ENCODE peak calls at places on chromosomes 13 and 19, in seven cellular contexts. Z is A673, D is psoas muscle, J is thoracic aorta, L is fibroblast of mammary gland, I is GM23338, O is heart left ventricle. F is an unnamed sample.
A peak's percentile ranks its signal among the peaks of the same experiment; 100 is the strongest.

GRCh38 chr19:28351761-28352160 is 861.2 kb downstream of the UQCRFS1 start:
- DNase-seq in Z (no peak), D (no peak), J (no peak), L (peak; percentile 36), I (no peak), O (no peak), F (no peak)

GRCh38 chr19:1053176-1054101 is 13.5 kb upstream of the ARHGAP45 start:
- DNase-seq in Z (no peak), D (no peak), J (no peak), L (no peak), I (no peak), O (no peak), F (no peak)

GRCh38 chr19:39112338-39112890 is 13.2 kb upstream of the PAK4 start:
- DNase-seq in Z (no peak), D (peak; percentile 62), J (no peak), L (peak; percentile 23), I (no peak), O (no peak), F (no peak)

GRCh38 chr19:12126707-12127106 is 13.4 kb downstream of the ZNF20 start:
- DNase-seq in Z (peak; percentile 17), D (no peak), J (no peak), L (peak; percentile 11), I (peak; percentile 64), O (no peak), F (no peak)

GRCh38 chr13:97257800-97258799 is 36.0 kb downstream of the MBNL2 start:
- DNase-seq in Z (peak; percentile 73), D (peak; percentile 79), J (peak; percentile 18), L (peak; percentile 88), I (peak; percentile 79), O (peak; percentile 64), F (no peak)

GRCh38 chr13:66859078-66859477 is 371.1 kb downstream of the PCDH9 start:
- DNase-seq in Z (no peak), D (no peak), J (no peak), L (no peak), I (no peak), O (no peak), F (no peak)

GRCh38 chr19:1220452-1221037 is 15.0 kb downstream of the STK11 start:
- DNase-seq in Z (no peak), D (no peak), J (no peak), L (no peak), I (no peak), O (no peak), F (no peak)

GRCh38 chr13:94176576-94176975 is 302.9 kb downstream of the DCT start:
- DNase-seq in Z (no peak), D (no peak), J (no peak), L (peak; percentile 75), I (no peak), O (no peak), F (no peak)

GRCh38 chr13:107678075-107678689 is 537.2 kb downstream of the LIG4 start:
- DNase-seq in Z (no peak), D (no peak), J (no peak), L (no peak), I (peak; percentile 39), O (no peak), F (no peak)

GRCh38 chr19:50906217-50906616 is 5.0 kb downstream of the KLK4 start:
- DNase-seq in Z (peak; percentile 49), D (no peak), J (no peak), L (peak; percentile 23), I (peak; percentile 93), O (no peak), F (no peak)

GRCh38 chr13:98033277-98034247 is 80.1 kb downstream of the IPO5 start:
- DNase-seq in Z (peak; percentile 87), D (no peak), J (no peak), L (peak; percentile 66), I (peak; percentile 72), O (no peak), F (no peak)

GRCh38 chr19:3493651-3494050 is 6.8 kb downstream of the DOHH start:
- DNase-seq in Z (no peak), D (no peak), J (no peak), L (no peak), I (no peak), O (no peak), F (no peak)

GRCh38 chr19:29487432-29487831 is 38.4 kb upstream of the VSTM2B start:
- DNase-seq in Z (no peak), D (no peak), J (no peak), L (no peak), I (no peak), O (no peak), F (no peak)

GRCh38 chr13:74015137-74015536 is 119.1 kb downstream of the KLF12 start:
- DNase-seq in Z (no peak), D (no peak), J (no peak), L (peak; percentile 35), I (peak; percentile 43), O (no peak), F (no peak)

GRCh38 chr13:60679131-60679530 is 282.1 kb downstream of the TDRD3 start:
- DNase-seq in Z (no peak), D (no peak), J (no peak), L (no peak), I (no peak), O (no peak), F (no peak)

GRCh38 chr13:96460571-96460970 is 370.7 kb downstream of the HS6ST3 start:
- DNase-seq in Z (no peak), D (no peak), J (no peak), L (peak; percentile 1), I (no peak), O (peak; percentile 7), F (no peak)

GRCh38 chr19:48543121-48543710 is 8.8 kb upstream of the SULT2B1 start:
- DNase-seq in Z (no peak), D (peak; percentile 32), J (no peak), L (peak; percentile 62), I (peak; percentile 46), O (no peak), F (no peak)

GRCh38 chr13:76600086-76600485 is 286.1 kb downstream of the KCTD12 start:
- DNase-seq in Z (no peak), D (no peak), J (no peak), L (peak; percentile 14), I (no peak), O (no peak), F (no peak)

GRCh38 chr13:87999141-87999765 is 328.1 kb downstream of the SLITRK5 start:
- DNase-seq in Z (peak; percentile 22), D (no peak), J (no peak), L (peak; percentile 29), I (no peak), O (no peak), F (no peak)

GRCh38 chr13:109249780-109250528 is 536.4 kb downstream of the IRS2 start:
- DNase-seq in Z (no peak), D (no peak), J (no peak), L (no peak), I (peak; percentile 17), O (no peak), F (no peak)

GRCh38 chr19:34480971-34481821 is at the start of gene WTIP:
- DNase-seq in Z (peak; percentile 82), D (peak; percentile 80), J (peak; percentile 28), L (peak; percentile 75), I (peak; percentile 89), O (peak; percentile 89), F (no peak)

GRCh38 chr19:32498641-32499200 is 82.3 kb upstream of the PDCD5 start:
- DNase-seq in Z (no peak), D (no peak), J (no peak), L (peak; percentile 2), I (no peak), O (no peak), F (no peak)

GRCh38 chr19:46528601-46529447 is 33.2 kb upstream of the PNMA8B start:
- DNase-seq in Z (no peak), D (no peak), J (no peak), L (no peak), I (no peak), O (no peak), F (no peak)

GRCh38 chr13:54573186-54573585 is 1544.6 kb downstream of the OLFM4 start:
- DNase-seq in Z (no peak), D (no peak), J (no peak), L (no peak), I (peak; percentile 17), O (no peak), F (no peak)

GRCh38 chr13:54574791-54575190 is 1546.2 kb downstream of the OLFM4 start:
- DNase-seq in Z (no peak), D (no peak), J (no peak), L (no peak), I (no peak), O (no peak), F (no peak)
- H3K4me3 ChIP-seq in Z (no peak overlapping the region), D (no peak overlapping the region), J (no peak overlapping the region), L (no peak overlapping the region), I (no peak overlapping the region), O (no peak overlapping the region), F (no peak overlapping the region)

GRCh38 chr13:57557979-57558529 is 73.5 kb upstream of the PCDH17 start:
- DNase-seq in Z (peak; percentile 59), D (no peak), J (no peak), L (no peak), I (peak; percentile 80), O (no peak), F (no peak)

GRCh38 chr13:57546942-57547341 is 84.6 kb upstream of the PCDH17 start:
- DNase-seq in Z (no peak), D (no peak), J (no peak), L (no peak), I (no peak), O (no peak), F (no peak)

GRCh38 chr13:57553932-57554331 is 77.6 kb upstream of the PCDH17 start:
- DNase-seq in Z (no peak), D (no peak), J (no peak), L (no peak), I (no peak), O (no peak), F (no peak)

GRCh38 chr13:57552441-57552840 is 79.1 kb upstream of the PCDH17 start:
- DNase-seq in Z (no peak), D (no peak), J (no peak), L (no peak), I (no peak), O (no peak), F (no peak)
- H3K4me3 ChIP-seq in Z (no peak overlapping the region), D (no peak overlapping the region), J (no peak overlapping the region), L (no peak overlapping the region), I (no peak overlapping the region), O (no peak overlapping the region), F (no peak overlapping the region)

GRCh38 chr19:18607222-18608101 is 863 bp upstream of the CRLF1 start:
- DNase-seq in Z (peak; percentile 71), D (no peak), J (no peak), L (no peak), I (peak; percentile 65), O (no peak), F (no peak)
- H3K4me3 ChIP-seq in Z (peak overlapping the region; percentile 53), D (peak overlapping the region; percentile 50), J (peak overlapping the region; percentile 64), L (no peak overlapping the region), I (peak overlapping the region; percentile 52), O (no peak overlapping the region), F (no peak overlapping the region)

DNA sequence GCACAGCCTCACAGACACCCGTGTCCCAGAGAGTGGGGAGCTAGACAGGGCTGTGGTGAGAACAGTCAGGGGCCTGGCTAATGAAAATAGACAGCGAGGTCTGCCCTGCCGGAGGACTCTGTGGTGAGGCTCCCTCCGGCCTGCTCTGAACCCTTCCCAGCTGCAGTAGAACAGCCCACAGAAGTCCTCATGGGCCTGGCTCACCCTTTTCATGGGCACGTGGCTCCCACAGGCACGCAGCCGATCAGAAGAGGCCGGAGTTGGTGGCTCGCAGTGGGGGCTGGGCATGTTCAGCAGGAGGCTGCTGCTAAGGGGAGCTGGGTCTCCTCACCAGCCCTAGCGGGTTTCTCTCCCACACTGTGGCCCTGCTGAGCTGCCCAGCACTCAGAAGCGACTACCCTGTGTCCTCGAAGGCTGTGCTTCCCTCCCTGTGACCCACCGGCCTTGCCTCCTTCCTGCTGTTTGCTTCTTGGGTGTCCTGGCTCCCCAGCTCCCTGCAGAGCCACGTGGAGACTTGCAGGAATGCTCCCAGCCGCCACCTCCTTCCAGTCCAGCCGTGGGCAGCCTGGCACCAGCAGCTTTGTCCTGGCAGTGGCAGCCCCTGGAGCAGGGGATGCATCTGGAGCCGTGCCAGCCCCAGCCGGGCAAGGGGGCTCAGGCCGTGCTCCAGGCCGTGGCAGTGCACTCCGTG is 138.7 kb downstream of the KDM4B start:
- DNase-seq in Z (no peak), D (no peak), J (no peak), L (no peak), I (no peak), O (peak; percentile 49), F (no peak)
- H3K4me3 ChIP-seq in Z (no peak overlapping the region), D (no peak overlapping the region), J (no peak overlapping the region), L (no peak overlapping the region), I (no peak overlapping the region), O (no peak overlapping the region), F (no peak overlapping the region)